ENCODE peak calls at places on chromosome 18, in five cellular contexts. L is OCI-LY7, P is GM23248, Z is MM.1S, D is neural progenitor cell. T is an unnamed sample.

GRCh38 chr18:32373995-32374394 is 96.7 kb downstream of the GAREM1 start:
- DNase-seq in L (no peak), P (peak), Z (no peak), D (no peak), T (peak)

GRCh38 chr18:1302861-1303260 is 398.2 kb downstream of the ADCYAP1 start:
- DNase-seq in L (no peak), P (no peak), Z (no peak), D (peak), T (no peak)

GRCh38 chr18:79488311-79489047 is 92.7 kb downstream of the NFATC1 start:
- DNase-seq in L (no peak), P (no peak), Z (no peak), D (no peak), T (no peak)

GRCh38 chr18:37135177-37135576 is 306.2 kb downstream of the KIAA1328 start:
- DNase-seq in L (no peak), P (no peak), Z (no peak), D (no peak), T (no peak)

GRCh38 chr18:70998490-70998889 is 709.6 kb downstream of the SOCS6 start:
- DNase-seq in L (no peak), P (no peak), Z (no peak), D (peak), T (no peak)

GRCh38 chr18:55262021-55262560 is 302.8 kb upstream of the CCDC68 start:
- DNase-seq in L (no peak), P (no peak), Z (no peak), D (no peak), T (no peak)

GRCh38 chr18:43914017-43914416 is 636.7 kb upstream of the SYT4 start:
- DNase-seq in L (no peak), P (no peak), Z (no peak), D (no peak), T (no peak)

GRCh38 chr18:3450358-3451107 is 561 bp downstream of the TGIF1 start:
- DNase-seq in L (peak), P (peak), Z (no peak), D (peak), T (peak)

GRCh38 chr18:63962137-63962536 is 7.7 kb upstream of the SERPINB8 start:
- DNase-seq in L (no peak), P (peak), Z (no peak), D (no peak), T (no peak)

GRCh38 chr18:24436939-24437338 is 10.5 kb downstream of the IMPACT start:
- DNase-seq in L (no peak), P (no peak), Z (no peak), D (no peak), T (no peak)

GRCh38 chr18:63366270-63366990 is 576 bp downstream of the KDSR start:
- DNase-seq in L (peak), P (peak), Z (peak), D (peak), T (peak)

GRCh38 chr18:76658627-76659026 is 163.6 kb upstream of the ZNF516 start:
- DNase-seq in L (peak), P (peak), Z (no peak), D (peak), T (no peak)

GRCh38 chr18:67520276-67521035 is 3.9 kb upstream of the DSEL start:
- DNase-seq in L (no peak), P (peak), Z (no peak), D (no peak), T (no peak)

GRCh38 chr18:7062844-7063243 is 54.8 kb downstream of the LAMA1 start:
- DNase-seq in L (no peak), P (no peak), Z (no peak), D (no peak), T (peak)

GRCh38 chr18:77108001-77108692 is 24.4 kb downstream of the MBP start:
- DNase-seq in L (peak), P (peak), Z (peak), D (peak), T (peak)

GRCh38 chr18:45056907-45057306 is 376.2 kb downstream of the SETBP1 start:
- DNase-seq in L (no peak), P (peak), Z (no peak), D (no peak), T (no peak)

GRCh38 chr18:71250191-71250590 is 961.3 kb downstream of the SOCS6 start:
- DNase-seq in L (no peak), P (no peak), Z (no peak), D (no peak), T (no peak)

GRCh38 chr18:4181882-4182568 is 273.1 kb downstream of the DLGAP1 start:
- DNase-seq in L (no peak), P (no peak), Z (no peak), D (peak), T (peak)

GRCh38 chr18:31508781-31509180 is 10.8 kb downstream of the DSG2 start:
- DNase-seq in L (no peak), P (no peak), Z (no peak), D (no peak), T (no peak)

GRCh38 chr18:7878265-7879173 is 311.4 kb downstream of the PTPRM start:
- DNase-seq in L (no peak), P (no peak), Z (no peak), D (peak), T (no peak)

GRCh38 chr18:68916734-68917133 is 118.9 kb downstream of the CCDC102B start:
- DNase-seq in L (no peak), P (peak), Z (no peak), D (no peak), T (no peak)

GRCh38 chr18:79904357-79905147 is 46.9 kb downstream of the SLC66A2 start:
- DNase-seq in L (no peak), P (no peak), Z (no peak), D (no peak), T (no peak)

GRCh38 chr18:23626451-23627279 is 36.0 kb downstream of the ANKRD29 start:
- DNase-seq in L (no peak), P (peak), Z (no peak), D (no peak), T (no peak)

GRCh38 chr18:50630895-50631294 is 71.0 kb downstream of the MAPK4 start:
- DNase-seq in L (no peak), P (no peak), Z (no peak), D (no peak), T (no peak)

GRCh38 chr18:76985156-76985950 is 147.2 kb downstream of the MBP start:
- DNase-seq in L (no peak), P (no peak), Z (no peak), D (no peak), T (no peak)

GRCh38 chr18:73365018-73365417 is 497.2 kb upstream of the NETO1 start:
- DNase-seq in L (no peak), P (peak), Z (no peak), D (no peak), T (no peak)

GRCh38 chr18:62279561-62279960 is 45.5 kb upstream of the TNFRSF11A start:
- DNase-seq in L (no peak), P (no peak), Z (no peak), D (peak), T (no peak)
- TF ChIP-seq EZH2phosphoT487 in L (no peak), P (no peak), Z (no peak), D (no peak), T (no peak)

DNA sequence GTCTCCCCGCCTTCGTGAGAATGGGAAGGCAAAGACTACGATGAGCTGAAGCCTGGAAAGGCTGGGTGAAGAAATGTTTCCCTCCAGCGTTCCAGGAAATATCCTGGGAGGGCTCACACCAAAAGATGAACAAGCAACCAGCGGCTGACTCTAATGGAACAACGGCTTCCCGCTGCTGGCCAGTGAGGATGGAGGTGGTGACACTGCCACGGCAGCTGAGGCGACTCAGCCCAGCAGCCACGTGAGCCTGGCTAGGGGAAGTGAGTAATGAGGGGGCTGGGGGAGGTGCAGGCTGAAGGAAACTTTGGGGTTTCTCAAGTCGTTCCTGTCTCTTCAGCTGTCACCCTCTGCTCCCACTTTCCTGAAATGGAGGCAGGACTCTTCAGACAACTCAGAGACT is 105.0 kb upstream of the SMAD7 start:
- DNase-seq in L (peak), P (peak), Z (no peak), D (no peak), T (no peak)
- TF ChIP-seq EZH2phosphoT487 in L (no peak), P (no peak), Z (no peak), D (no peak), T (no peak)

GRCh38 chr18:27581261-27581904 is 396.3 kb upstream of the CHST9 start:
- DNase-seq in L (no peak), P (no peak), Z (no peak), D (no peak), T (no peak)

GRCh38 chr18:27577265-27577664 is 392.2 kb upstream of the CHST9 start:
- DNase-seq in L (no peak), P (no peak), Z (no peak), D (peak), T (no peak)

GRCh38 chr18:27583021-27583420 is 397.9 kb upstream of the CHST9 start:
- DNase-seq in L (no peak), P (no peak), Z (no peak), D (no peak), T (no peak)

GRCh38 chr18:27577740-27578139 is 392.6 kb upstream of the CHST9 start:
- DNase-seq in L (no peak), P (no peak), Z (no peak), D (peak), T (no peak)

GRCh38 chr18:27579364-27579763 is 394.3 kb upstream of the CHST9 start:
- DNase-seq in L (no peak), P (no peak), Z (no peak), D (no peak), T (no peak)
- TF ChIP-seq EZH2phosphoT487 in L (no peak), P (no peak), Z (no peak), D (no peak), T (no peak)

DNA sequence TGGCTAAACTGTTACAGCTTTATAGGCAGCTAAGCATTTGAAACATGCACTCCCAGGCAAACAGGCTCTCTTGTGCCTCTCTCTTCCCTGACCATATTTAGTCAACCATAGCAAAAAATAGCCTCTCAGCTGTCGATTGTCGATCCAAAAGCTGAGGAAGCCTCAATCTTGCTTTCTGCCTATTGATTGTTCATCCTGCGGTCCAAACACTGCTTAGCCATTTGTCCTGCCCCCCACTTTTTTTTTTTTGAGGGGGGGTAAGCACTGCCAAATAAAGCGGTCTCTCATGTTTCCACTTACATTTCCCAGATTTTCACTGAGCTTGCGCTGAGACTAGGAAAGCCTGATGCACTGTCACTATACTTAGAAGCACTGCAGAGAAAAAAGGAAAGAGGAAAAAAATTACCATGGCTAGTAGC is 90.8 kb downstream of the MIB1 start:
- DNase-seq in L (no peak), P (no peak), Z (no peak), D (peak), T (peak)
- TF ChIP-seq EZH2phosphoT487 in L (no peak), P (no peak), Z (no peak), D (no peak), T (no peak)

DNA sequence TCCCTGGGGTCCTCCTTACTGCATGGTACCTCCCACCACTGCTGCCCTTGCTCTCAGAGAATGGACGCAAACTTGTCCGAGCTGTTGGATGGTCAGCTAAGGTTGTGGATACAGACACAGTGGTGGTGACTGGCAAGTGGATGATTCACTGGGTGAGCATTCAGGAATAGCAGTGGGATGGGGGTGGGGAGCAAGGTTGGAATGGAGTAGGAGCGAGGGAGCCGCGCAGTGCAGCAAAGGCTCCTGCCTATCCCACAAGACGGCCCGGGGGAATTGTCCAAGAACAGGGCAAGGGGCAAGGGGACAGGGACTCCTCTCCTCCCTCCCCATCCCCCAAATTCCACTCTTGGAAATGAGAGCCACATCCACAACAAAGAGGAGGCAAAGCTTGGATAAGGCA is 102.2 kb downstream of the PIEZO2 start:
- DNase-seq in L (no peak), P (no peak), Z (no peak), D (no peak), T (peak)
- TF ChIP-seq EZH2phosphoT487 in L (no peak), P (no peak), Z (no peak), D (no peak), T (no peak)

GRCh38 chr18:74873629-74874028 is 276.0 kb downstream of the ZNF407 start:
- DNase-seq in L (no peak), P (no peak), Z (no peak), D (no peak), T (no peak)

GRCh38 chr18:74870950-74871349 is 273.3 kb downstream of the ZNF407 start:
- DNase-seq in L (no peak), P (no peak), Z (peak), D (no peak), T (no peak)

GRCh38 chr18:74868461-74868860 is 270.8 kb downstream of the ZNF407 start:
- DNase-seq in L (no peak), P (no peak), Z (no peak), D (no peak), T (no peak)

GRCh38 chr18:74866577-74866976 is 268.9 kb downstream of the ZNF407 start:
- DNase-seq in L (no peak), P (no peak), Z (no peak), D (no peak), T (no peak)

DNA sequence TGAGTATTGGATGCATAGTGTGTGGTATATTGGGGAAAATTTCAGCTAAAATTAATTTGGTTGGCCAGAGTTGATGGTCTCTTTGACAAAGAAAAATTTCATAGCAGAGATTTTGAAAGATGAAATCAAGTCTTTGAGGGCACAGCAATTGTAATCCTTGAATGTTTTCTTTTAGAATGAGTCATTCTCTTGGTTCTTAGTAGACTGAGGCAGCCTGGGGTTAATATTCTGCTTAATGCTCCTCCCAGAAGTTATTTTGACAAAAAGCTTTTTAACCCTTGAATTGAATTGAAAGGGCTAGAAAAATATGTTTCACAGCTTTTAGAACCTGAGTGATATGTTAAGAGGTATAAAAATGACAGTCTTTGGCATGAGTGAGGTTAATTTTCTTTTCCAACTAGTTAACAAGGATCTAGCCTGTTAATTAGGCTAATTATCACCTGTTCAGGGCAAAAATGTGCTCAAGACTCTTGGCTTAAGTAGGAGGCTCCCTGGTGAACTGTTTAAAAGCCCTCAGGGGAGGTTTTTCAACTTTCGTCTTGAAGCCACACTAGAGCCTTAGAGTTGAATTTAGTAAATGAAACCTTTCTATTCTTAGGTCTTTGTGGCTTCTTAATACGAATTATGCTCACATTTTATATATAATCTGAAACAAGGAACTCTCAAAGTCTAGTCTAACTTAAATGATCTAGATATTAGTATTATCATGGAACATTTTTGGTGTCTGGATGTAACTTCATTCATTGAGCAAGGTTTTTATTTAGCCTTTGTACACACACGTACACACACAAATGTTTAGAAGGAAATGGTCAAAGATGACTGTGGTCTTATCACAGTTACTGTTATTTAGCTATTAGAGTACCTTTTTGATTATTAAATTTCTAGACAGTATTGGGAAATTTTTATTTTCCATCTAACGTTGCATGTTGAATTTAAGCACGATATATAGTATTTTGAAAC is 272.5 kb downstream of the ZNF407 start:
- DNase-seq in L (no peak), P (no peak), Z (peak), D (peak), T (no peak)
- TF ChIP-seq EZH2phosphoT487 in L (no peak), P (no peak), Z (no peak), D (no peak), T (no peak)

GRCh38 chr18:12595571-12596255 is 62.2 kb downstream of the SPIRE1 start:
- DNase-seq in L (no peak), P (no peak), Z (no peak), D (no peak), T (no peak)

GRCh38 chr18:12597775-12598174 is 60.1 kb downstream of the SPIRE1 start:
- DNase-seq in L (no peak), P (peak), Z (no peak), D (no peak), T (peak)

GRCh38 chr18:12599966-12600365 is 57.9 kb downstream of the SPIRE1 start:
- DNase-seq in L (no peak), P (no peak), Z (no peak), D (no peak), T (no peak)

GRCh38 chr18:12598181-12598921 is 59.6 kb downstream of the SPIRE1 start:
- DNase-seq in L (no peak), P (peak), Z (no peak), D (peak), T (no peak)

GRCh38 chr18:12599543-12599942 is 58.4 kb downstream of the SPIRE1 start:
- DNase-seq in L (no peak), P (peak), Z (no peak), D (no peak), T (no peak)
- TF ChIP-seq EZH2phosphoT487 in L (no peak), P (no peak), Z (no peak), D (no peak), T (no peak)

T was measured in hepatocyte.